ENCODE peak calls at places on chromosomes 4 and X, in seven cellular contexts. P is stimulated activated CD4-positive, alpha-beta T cell treated with anti-CD3 and anti-CD28 coated beads, Interleukin-1b, Interleukin-23, amount 100 ng/mL, for 48 hours; V is cardiac septum; M is neural progenitor cell; H is activated T-cell treated with anti-CD3 and anti-CD28 coated beads, Interleukin-2, amount 50 U/mL, for 4 hours; O is anterior cingulate cortex; K is stimulated activated naive B cell treated with anti-CD40 and anti-IgM and Interleukin-4, amounts not matched to agents 10 μg/mL and 1 μg/mL and 100 μg/mL, for 72 hours. G is an unnamed sample.

GRCh38 chrX:81110286-81110685 is 91.4 kb downstream of the HMGN5 start:
- DNase-seq in P (no peak), V (no peak), M (no peak), H (no peak), O (no peak), K (no peak), G (no peak)

GRCh38 chrX:68939868-68940267 is 111.0 kb downstream of the EFNB1 start:
- DNase-seq in P (no peak), V (peak), M (no peak), H (no peak), O (no peak), K (no peak), G (no peak)

GRCh38 chr4:66486068-66486467 is 815.8 kb upstream of the EPHA5 start:
- DNase-seq in P (no peak), V (no peak), M (no peak), H (no peak), O (no peak), K (no peak), G (no peak)

GRCh38 chr4:109658871-109659410 is 44.3 kb downstream of the CASP6 start:
- DNase-seq in P (no peak), V (no peak), M (no peak), H (no peak), O (no peak), K (no peak), G (no peak)

GRCh38 chr4:145177511-145177905 is 2.9 kb downstream of the OTUD4 start:
- DNase-seq in P (no peak), V (no peak), M (no peak), H (no peak), O (no peak), K (no peak), G (no peak)

GRCh38 chr4:129804458-129804981 is 708.6 kb downstream of the C4orf33 start:
- DNase-seq in P (no peak), V (no peak), M (peak), H (no peak), O (no peak), K (no peak), G (no peak)

GRCh38 chr4:185470503-185471195 is 884 bp downstream of the CCDC110 start:
- DNase-seq in P (peak), V (no peak), M (peak), H (peak), O (peak), K (peak), G (no peak)

GRCh38 chrX:45755719-45756118 is 555.0 kb upstream of the DIPK2B start:
- DNase-seq in P (no peak), V (no peak), M (no peak), H (no peak), O (no peak), K (no peak), G (no peak)